ENCODE peak calls at places on chromosomes 12 and 14, in eight cellular contexts. E is body of pancreas, T is NB4, J is lower leg skin, C is HCT116, G is ovary, U is sigmoid colon, O is esophagus muscularis mucosa. D is an unnamed sample.

GRCh38 chr12:44259890-44260289 is 424.0 kb downstream of the TMEM117 start:
- DNase-seq in E (no peak), T (no peak), J (no peak), C (no peak), G (no peak), U (no peak), O (no peak), D (no peak)

GRCh38 chr12:110846615-110847566 is at the start of gene CCDC63:
- DNase-seq in E (peak; percentile 29), T (peak; percentile 86), J (peak; percentile 88), C (peak; percentile 68), G (peak; percentile 24), U (peak; percentile 78), O (no peak), D (peak; percentile 27)

GRCh38 chr12:27624586-27624985 is 71.7 kb upstream of the REP15 start:
- DNase-seq in E (no peak), T (no peak), J (no peak), C (no peak), G (no peak), U (no peak), O (no peak), D (no peak)

GRCh38 chr12:101209319-101210302 is at the start of gene SLC5A8:
- DNase-seq in E (no peak), T (no peak), J (no peak), C (no peak), G (no peak), U (no peak), O (no peak), D (no peak)

GRCh38 chr14:55964081-55964480 is 154.1 kb upstream of the PELI2 start:
- DNase-seq in E (no peak), T (peak; percentile 4), J (no peak), C (no peak), G (no peak), U (no peak), O (no peak), D (no peak)

GRCh38 chr14:49052516-49052915 is 533.7 kb downstream of the RPS29 start:
- DNase-seq in E (no peak), T (no peak), J (no peak), C (no peak), G (no peak), U (no peak), O (no peak), D (no peak)

GRCh38 chr14:100305446-100306255 is 593 bp downstream of the SLC25A29 start:
- DNase-seq in E (no peak), T (peak; percentile 79), J (peak; percentile 92), C (no peak), G (peak; percentile 69), U (peak; percentile 76), O (no peak), D (peak; percentile 36)

GRCh38 chr14:100140452-100141132 is 18.9 kb downstream of the DEGS2 start:
- DNase-seq in E (no peak), T (peak; percentile 92), J (no peak), C (no peak), G (no peak), U (no peak), O (no peak), D (no peak)

GRCh38 chr14:100741956-100742355 is 15.3 kb downstream of the DLK1 start:
- DNase-seq in E (no peak), T (no peak), J (no peak), C (no peak), G (no peak), U (no peak), O (no peak), D (no peak)

GRCh38 chr14:51870620-51871019 is 10.2 kb downstream of the GNG2 start:
- DNase-seq in E (no peak), T (no peak), J (no peak), C (no peak), G (no peak), U (no peak), O (no peak), D (no peak)

GRCh38 chr12:46933947-46934346 is 108.2 kb upstream of the SLC38A4 start:
- DNase-seq in E (no peak), T (peak; percentile 46), J (no peak), C (no peak), G (no peak), U (no peak), O (no peak), D (no peak)

GRCh38 chr12:122028601-122029560 is 7.2 kb downstream of the BCL7A start:
- DNase-seq in E (no peak), T (peak; percentile 40), J (no peak), C (no peak), G (no peak), U (no peak), O (no peak), D (no peak)

GRCh38 chr14:100878271-100879146 is 25.0 kb downstream of the RTL1 start:
- DNase-seq in E (no peak), T (no peak), J (no peak), C (no peak), G (no peak), U (no peak), O (no peak), D (no peak)

GRCh38 chr12:53820503-53820902 is 68.7 kb upstream of the CISTR start:
- DNase-seq in E (no peak), T (peak; percentile 9), J (no peak), C (no peak), G (no peak), U (no peak), O (no peak), D (no peak)

GRCh38 chr12:1630827-1631591 is 2.0 kb downstream of the WNT5B start:
- DNase-seq in E (no peak), T (no peak), J (no peak), C (no peak), G (no peak), U (no peak), O (no peak), D (no peak)

GRCh38 chr14:63492391-63492790 is 50.8 kb downstream of the PPP2R5E start:
- DNase-seq in E (no peak), T (no peak), J (no peak), C (no peak), G (no peak), U (no peak), O (no peak), D (no peak)

GRCh38 chr14:96001866-96002510 is 37.2 kb upstream of the C14orf132 start:
- DNase-seq in E (no peak), T (no peak), J (no peak), C (no peak), G (no peak), U (no peak), O (no peak), D (no peak)

GRCh38 chr14:93332032-93332852 is 594 bp downstream of the BTBD7 start:
- DNase-seq in E (peak; percentile 66), T (peak; percentile 83), J (peak; percentile 88), C (no peak), G (no peak), U (peak; percentile 78), O (no peak), D (peak; percentile 10)

GRCh38 chr14:93330609-93331000 is 2.2 kb downstream of the BTBD7 start:
- DNase-seq in E (no peak), T (no peak), J (no peak), C (no peak), G (no peak), U (no peak), O (no peak), D (no peak)

GRCh38 chr14:93333631-93334095 is 827 bp upstream of the BTBD7 start:
- DNase-seq in E (no peak), T (no peak), J (no peak), C (no peak), G (no peak), U (no peak), O (no peak), D (no peak)

GRCh38 chr14:93331375-93332031 is 1.3 kb downstream of the BTBD7 start:
- DNase-seq in E (no peak), T (no peak), J (no peak), C (no peak), G (no peak), U (no peak), O (no peak), D (no peak)

GRCh38 chr14:93332853-93333630 is at the start of gene BTBD7:
- DNase-seq in E (peak; percentile 97), T (peak; percentile 95), J (peak; percentile 98), C (peak; percentile 90), G (peak; percentile 93), U (peak; percentile 97), O (peak; percentile 98), D (peak; percentile 91)
- TF ChIP-seq POLR2A in E (peak; percentile 34), T (peak; percentile 73), J (no peak), C (peak; percentile 83), G (peak; percentile 46), U (no peak), O (no peak), D (peak; percentile 74)

GRCh38 chr14:74401504-74402241 is 24.3 kb downstream of the SYNDIG1L start:
- DNase-seq in E (no peak), T (peak; percentile 11), J (peak; percentile 76), C (no peak), G (no peak), U (no peak), O (no peak), D (peak; percentile 18)
- TF ChIP-seq POLR2A in E (no peak), T (no peak), J (no peak), C (no peak), G (no peak), U (no peak), O (no peak), D (no peak)

DNA sequence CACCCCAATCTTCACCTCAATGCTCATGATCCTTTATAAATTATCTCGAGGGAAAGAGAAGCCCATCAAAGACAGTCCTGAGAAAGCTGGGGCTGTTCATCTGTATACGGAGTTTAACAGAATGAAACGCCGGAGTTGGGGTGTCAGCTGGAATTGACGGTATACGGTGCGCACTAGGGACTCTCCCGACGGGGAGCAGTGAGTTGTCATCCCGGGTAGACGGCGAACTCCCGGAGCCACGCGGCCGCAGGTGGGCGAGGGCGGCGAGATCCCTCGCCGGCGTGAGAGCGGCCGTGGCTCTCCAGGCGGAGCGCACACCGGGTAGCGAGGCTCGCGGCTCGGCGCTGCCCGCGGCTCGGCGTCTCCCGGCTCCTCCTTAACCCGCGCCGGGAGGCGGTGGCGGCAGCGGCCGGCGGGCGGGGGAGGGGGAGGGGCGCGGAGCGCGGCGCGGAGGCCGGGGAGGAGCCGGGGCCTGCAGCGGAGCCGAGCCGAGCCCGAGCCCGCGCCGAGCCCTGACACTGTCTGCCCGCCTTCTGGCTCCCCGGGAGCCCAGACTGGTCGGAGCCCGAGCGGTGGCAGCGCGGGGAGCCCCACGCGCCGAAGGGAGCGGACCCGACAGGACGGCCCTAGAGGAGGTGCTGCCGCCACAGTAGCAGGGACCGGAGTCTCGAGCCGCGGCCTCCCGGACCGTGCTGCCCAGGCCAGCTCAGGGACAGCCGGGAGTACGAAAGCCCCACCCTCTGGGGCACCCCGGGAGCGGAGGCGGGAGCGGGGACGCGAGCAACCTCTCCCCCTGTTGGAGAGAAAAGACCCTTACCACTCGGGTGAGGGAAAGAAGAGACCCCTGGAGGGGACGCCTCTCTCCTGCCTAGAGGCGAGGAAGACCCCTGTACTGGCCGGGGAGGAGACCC is at the start of gene FOXJ2:
- DNase-seq in E (peak; percentile 85), T (peak; percentile 77), J (peak; percentile 96), C (no peak), G (peak; percentile 84), U (peak; percentile 90), O (no peak), D (peak; percentile 72)
- TF ChIP-seq POLR2A in E (peak; percentile 80), T (peak; percentile 33), J (no peak), C (no peak), G (peak; percentile 60), U (peak; percentile 55), O (peak; percentile 65), D (peak; percentile 77)

DNA sequence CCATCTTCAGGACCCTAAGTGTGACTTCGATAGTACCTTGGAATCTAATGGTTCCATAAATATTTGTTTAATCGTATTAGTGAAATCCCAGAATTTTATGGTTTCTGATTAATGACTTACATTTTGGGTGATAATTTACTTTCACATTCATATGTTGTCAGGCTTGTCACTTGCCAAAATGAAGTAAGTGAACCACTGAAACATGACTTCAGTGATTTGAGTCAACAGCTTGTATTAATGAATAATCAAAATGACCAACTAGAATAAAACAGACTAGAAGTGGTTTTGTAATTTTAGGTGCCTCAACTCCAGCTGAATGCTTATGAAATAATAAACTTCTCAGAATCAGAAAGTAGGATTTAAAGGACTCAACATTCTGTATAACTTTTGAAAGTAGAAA is 517.1 kb downstream of the PRKD1 start:
- DNase-seq in E (no peak), T (no peak), J (no peak), C (no peak), G (no peak), U (no peak), O (no peak), D (no peak)
- TF ChIP-seq POLR2A in E (no peak), T (no peak), J (no peak), C (no peak), G (no peak), U (no peak), O (no peak), D (no peak)

D was measured in gastrocnemius medialis.